ENCODE peak calls at places on chromosomes 16 and 17, in nine cellular contexts. Q is A549, T is brain microvascular endothelial cell, P is AG09309, F is body of pancreas, A is epithelial cell of esophagus, S is sigmoid colon, E is neural progenitor cell, Z is left ventricle myocardium inferior. G is an unnamed sample.

GRCh38 chr16:5633845-5634440 is 536.3 kb upstream of the EEF2KMT start:
- DNase-seq in E (peak), Q (peak), P (no peak), S (no peak), F (no peak), T (peak), Z (no peak), A (peak), G (peak)

GRCh38 chr16:87818533-87819161 is 50.7 kb downstream of the SLC7A5 start:
- DNase-seq in E (no peak), F (no peak), T (no peak), Q (no peak), P (no peak), Z (no peak), A (no peak), S (no peak), G (no peak)

GRCh38 chr16:58652741-58653140 is 23.1 kb upstream of the CNOT1 start:
- DNase-seq in Z (no peak), T (peak), Q (peak), S (no peak), P (no peak), E (peak), F (no peak), A (peak), G (no peak)

GRCh38 chr17:78127240-78127887 is 1.2 kb downstream of the TMC6 start:
- DNase-seq in Q (no peak), P (no peak), Z (peak), S (peak), E (peak), A (no peak), T (no peak), F (peak), G (no peak)

GRCh38 chr16:88906535-88907105 is 40.2 kb upstream of the PABPN1L start:
- DNase-seq in Q (no peak), Z (no peak), E (no peak), A (no peak), F (no peak), S (no peak), T (no peak), P (no peak), G (no peak)

GRCh38 chr16:20079106-20079505 is 5.4 kb upstream of the GPR139 start:
- DNase-seq in Q (no peak), A (no peak), T (no peak), S (no peak), Z (no peak), E (no peak), P (no peak), F (no peak), G (no peak)

GRCh38 chr16:17836868-17837602 is 366.3 kb upstream of the XYLT1 start:
- DNase-seq in T (peak), S (no peak), Q (peak), A (peak), E (peak), P (peak), Z (no peak), F (no peak), G (peak)

GRCh38 chr16:67860589-67861398 is 12.1 kb upstream of the EDC4 start:
- DNase-seq in E (no peak), Z (no peak), F (no peak), A (peak), S (no peak), P (no peak), T (peak), Q (peak), G (no peak)

GRCh38 chr16:842061-842476 is 41.5 kb upstream of the GNG13 start:
- DNase-seq in F (peak), T (peak), S (no peak), A (no peak), P (no peak), E (no peak), Q (no peak), Z (no peak), G (no peak)

GRCh38 chr16:88533945-88534641 is 36.1 kb upstream of the ZC3H18 start:
- DNase-seq in S (peak), A (peak), Q (peak), F (peak), Z (peak), T (peak), E (peak), P (no peak), G (peak)

GRCh38 chr17:30433514-30433913 is 43.7 kb upstream of the GOSR1 start:
- DNase-seq in Q (peak), A (peak), F (peak), E (no peak), S (no peak), T (peak), Z (no peak), P (peak), G (peak)

GRCh38 chr17:29565643-29566472 is 979 bp downstream of the ABHD15 start:
- DNase-seq in Z (no peak), P (no peak), F (peak), T (no peak), A (peak), Q (peak), E (peak), S (peak), G (no peak)

GRCh38 chr16:66402166-66402565 is 24.9 kb upstream of the BEAN1 start:
- DNase-seq in T (no peak), P (no peak), A (no peak), Q (no peak), E (no peak), S (no peak), Z (no peak), F (no peak), G (no peak)

GRCh38 chr17:40612510-40613244 is 34.9 kb downstream of the SMARCE1 start:
- DNase-seq in T (no peak), P (no peak), E (no peak), Z (no peak), F (no peak), Q (no peak), A (peak), S (no peak), G (no peak)

GRCh38 chr17:2435181-2435741 is 34.4 kb upstream of the MNT start:
- DNase-seq in Q (no peak), P (peak), Z (no peak), T (peak), E (peak), A (no peak), F (no peak), S (no peak), G (peak)

GRCh38 chr16:16021988-16022682 is 72.7 kb downstream of the ABCC1 start:
- DNase-seq in Z (peak), S (peak), Q (peak), E (peak), P (peak), A (peak), F (peak), T (peak), G (peak)

DNA sequence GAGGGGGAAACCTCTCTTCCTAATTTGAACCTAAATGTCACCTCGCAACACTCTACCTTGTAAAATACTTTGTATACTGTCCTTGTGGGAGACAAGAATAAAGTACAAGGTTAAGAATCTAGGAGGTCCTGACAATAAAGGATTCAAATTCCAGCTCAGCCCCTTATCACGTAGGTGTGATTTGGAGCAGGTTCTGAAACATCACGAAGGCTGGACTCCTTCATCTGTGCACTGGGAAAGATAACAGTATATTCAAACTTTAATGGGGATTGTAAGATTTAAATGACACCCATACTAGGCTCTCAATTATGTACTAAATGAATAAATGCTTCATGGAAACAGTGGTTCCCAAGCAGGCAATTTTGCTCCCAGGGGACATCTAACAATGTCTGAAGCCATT is 2.1 kb downstream of the TXNDC11 start:
- DNase-seq in A (no peak), F (no peak), Z (no peak), E (no peak), Q (no peak), S (no peak), T (no peak), P (no peak), G (no peak)
- H3K4me3 ChIP-seq in A (no peak), F (no peak), Z (peak), E (no peak), Q (peak), S (no peak), T (peak), P (no peak), G (peak)

GRCh38 chr16:4062212-4062802 is 53.9 kb downstream of the ADCY9 start:
- DNase-seq in T (no peak), Z (no peak), A (no peak), F (no peak), E (no peak), Q (no peak), S (no peak), P (no peak), G (no peak)

GRCh38 chr16:4060823-4061222 is 55.4 kb downstream of the ADCY9 start:
- DNase-seq in Q (no peak), F (no peak), T (no peak), Z (no peak), P (no peak), A (no peak), E (no peak), S (no peak), G (peak)

GRCh38 chr16:4059969-4060368 is 56.3 kb downstream of the ADCY9 start:
- DNase-seq in Q (no peak), F (no peak), S (peak), T (no peak), Z (no peak), A (no peak), E (no peak), P (no peak), G (no peak)

GRCh38 chr16:4067262-4068001 is 48.8 kb downstream of the ADCY9 start:
- DNase-seq in F (no peak), P (peak), A (no peak), T (no peak), E (no peak), Z (no peak), S (peak), Q (no peak), G (no peak)

GRCh38 chr16:4064950-4065352 is 51.3 kb downstream of the ADCY9 start:
- DNase-seq in T (no peak), Q (no peak), E (no peak), S (peak), Z (no peak), A (no peak), F (no peak), P (no peak), G (no peak)
- H3K4me3 ChIP-seq in T (no peak), Q (no peak), E (no peak), S (no peak), Z (peak), A (peak), F (no peak), P (no peak), G (no peak)

GRCh38 chr17:81901167-81902022 is 643 bp upstream of the NPB start:
- DNase-seq in Q (no peak), A (no peak), T (no peak), F (no peak), E (no peak), P (no peak), S (no peak), Z (no peak), G (no peak)
- H3K4me3 ChIP-seq in Q (no peak), A (no peak), T (no peak), F (no peak), E (peak), P (peak), S (peak), Z (peak), G (no peak)

DNA sequence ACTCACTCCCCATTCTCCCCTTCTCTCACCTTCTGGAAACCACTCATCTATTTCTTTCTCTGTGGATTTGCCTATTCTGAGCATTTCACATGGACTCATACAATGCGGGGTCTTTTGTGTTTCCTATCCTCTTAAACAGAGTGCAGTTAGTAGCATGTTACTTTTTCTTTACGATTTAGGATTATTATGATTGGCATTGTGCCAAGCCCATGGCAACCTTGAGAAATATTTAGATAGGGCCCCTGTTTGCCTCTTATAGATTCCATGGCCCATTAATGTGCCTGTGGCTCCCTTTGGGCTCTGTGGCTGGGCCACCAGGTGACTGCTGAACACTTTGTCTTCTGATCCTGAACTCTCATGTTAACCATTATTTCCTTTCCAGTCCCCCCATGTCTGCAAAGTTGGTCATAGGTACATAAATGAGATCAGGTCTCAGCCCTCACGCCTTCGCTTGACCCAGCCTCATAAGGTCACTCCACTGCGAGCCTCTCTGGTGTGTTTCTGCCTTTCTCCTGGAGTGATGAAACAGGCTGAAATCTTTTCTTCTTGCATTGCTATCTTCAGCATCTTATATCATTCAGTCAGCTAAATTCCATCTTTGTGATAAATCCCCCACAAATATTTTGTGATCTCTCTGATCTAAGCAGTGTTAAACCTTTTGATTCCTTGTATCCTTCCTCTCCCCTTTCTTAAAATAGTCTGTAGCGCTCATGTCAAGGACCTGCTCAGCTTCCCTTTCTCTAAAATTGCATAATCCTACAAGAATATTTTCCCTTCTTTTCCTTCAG is 44.0 kb downstream of the MYH3 start:
- DNase-seq in T (no peak), F (no peak), A (no peak), P (peak), E (no peak), Q (no peak), Z (no peak), S (no peak), G (peak)
- H3K4me3 ChIP-seq in T (no peak), F (no peak), A (no peak), P (no peak), E (no peak), Q (no peak), Z (no peak), S (no peak), G (no peak)

GRCh38 chr17:45394001-45394912 is 38.4 kb downstream of the ARHGAP27 start:
- DNase-seq in E (no peak), Q (no peak), Z (no peak), F (no peak), A (no peak), S (no peak), P (no peak), T (no peak), G (no peak)

GRCh38 chr17:45396496-45397205 is 36.0 kb downstream of the ARHGAP27 start:
- DNase-seq in Q (no peak), P (no peak), E (no peak), A (no peak), Z (no peak), F (no peak), S (no peak), T (no peak), G (no peak)

GRCh38 chr17:45394913-45395568 is 37.6 kb downstream of the ARHGAP27 start:
- DNase-seq in T (peak), A (peak), Q (peak), S (peak), F (peak), P (peak), Z (peak), E (peak), G (peak)

GRCh38 chr17:45397796-45398195 is 34.9 kb downstream of the ARHGAP27 start:
- DNase-seq in P (no peak), E (no peak), T (no peak), Z (no peak), Q (no peak), S (no peak), F (no peak), A (no peak), G (no peak)

GRCh38 chr17:45395569-45396415 is 36.9 kb downstream of the ARHGAP27 start:
- DNase-seq in Q (no peak), T (no peak), F (no peak), A (no peak), Z (no peak), P (no peak), S (no peak), E (no peak), G (no peak)
- H3K4me3 ChIP-seq in Q (no peak), T (peak), F (no peak), A (no peak), Z (peak), P (no peak), S (peak), E (no peak), G (peak)

DNA sequence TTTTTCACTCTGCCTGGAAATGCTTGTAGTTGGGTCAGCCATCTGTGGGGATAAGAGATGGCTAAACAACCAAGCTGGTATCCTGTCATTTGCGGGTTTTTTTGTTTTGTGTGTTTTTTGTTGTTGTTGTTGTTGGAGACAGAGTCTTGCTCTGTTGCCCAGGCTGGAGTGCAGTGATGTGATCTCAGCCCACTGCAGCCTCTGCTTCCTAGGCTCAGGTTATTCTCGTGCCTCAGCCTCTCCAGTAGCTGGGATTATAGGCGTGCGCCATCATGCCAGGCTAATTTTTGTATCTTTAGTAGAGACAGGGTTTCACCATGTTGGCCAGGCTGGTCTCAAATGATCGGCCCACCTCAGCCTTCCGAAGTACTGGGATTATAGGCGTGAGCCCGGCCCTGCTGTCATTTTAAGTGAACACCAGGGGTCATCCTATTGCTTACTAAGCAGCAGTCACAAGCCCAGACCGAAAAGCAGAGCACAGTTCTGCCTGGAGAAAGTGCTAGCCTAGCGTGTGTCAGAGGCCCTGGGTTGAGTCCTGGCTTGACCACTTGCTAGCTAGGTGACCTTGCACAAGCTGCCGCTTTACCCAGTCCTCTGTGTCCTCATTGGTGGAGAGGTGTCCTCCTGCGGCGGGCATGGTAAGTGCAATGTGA is 4.6 kb downstream of the SMCR8 start:
- DNase-seq in T (peak), A (peak), F (peak), P (peak), S (peak), Q (peak), E (peak), Z (no peak), G (peak)
- H3K4me3 ChIP-seq in T (no peak), A (no peak), F (no peak), P (no peak), S (peak), Q (no peak), E (no peak), Z (peak), G (no peak)

DNA sequence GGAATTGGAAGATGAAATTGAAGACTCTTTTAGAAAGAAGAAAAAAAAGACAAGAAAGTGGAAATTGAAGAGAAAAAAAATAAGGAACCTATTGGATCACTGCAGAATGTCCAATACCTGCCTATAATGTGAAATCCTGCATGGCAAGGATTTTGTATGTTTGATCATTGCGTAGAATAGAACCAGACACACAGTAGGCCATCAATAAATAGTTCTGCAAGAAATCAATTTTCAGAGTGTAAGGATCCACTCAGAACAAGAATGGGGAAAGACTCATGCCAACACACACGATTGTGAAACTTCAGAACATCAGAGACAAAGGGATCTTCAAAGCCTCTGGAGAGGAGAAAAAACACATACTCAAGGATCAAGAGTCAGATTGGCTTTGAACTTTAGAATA is 39.7 kb upstream of the DHX40 start:
- DNase-seq in T (no peak), A (no peak), P (no peak), Q (no peak), E (no peak), S (no peak), Z (no peak), F (no peak), G (no peak)
- H3K4me3 ChIP-seq in T (no peak), A (no peak), P (no peak), Q (no peak), E (no peak), S (no peak), Z (no peak), F (no peak), G (no peak)

DNA sequence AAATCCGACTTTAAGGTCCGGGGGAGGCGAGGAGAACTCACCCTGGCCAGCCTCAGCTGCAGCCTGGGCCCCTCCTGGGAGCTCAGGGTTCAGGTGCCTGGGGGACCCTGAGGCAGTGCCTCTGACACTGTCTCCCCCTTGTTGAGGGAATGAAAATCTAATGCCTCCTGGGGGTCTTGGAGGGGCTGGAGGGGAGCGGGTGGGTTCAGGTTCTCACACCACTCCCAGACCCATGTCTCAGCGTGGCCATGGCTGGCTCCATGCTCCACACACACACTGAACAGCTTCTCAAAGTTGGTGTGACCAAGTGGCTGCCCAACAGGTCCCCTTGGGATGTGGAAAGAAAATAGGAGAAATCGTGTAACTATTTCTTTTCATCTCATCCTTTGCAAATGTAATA is 903 bp upstream of the PRCD start:
- DNase-seq in A (no peak), E (no peak), Q (no peak), F (no peak), P (no peak), T (no peak), Z (peak), S (no peak), G (no peak)
- H3K4me3 ChIP-seq in A (no peak), E (no peak), Q (no peak), F (no peak), P (no peak), T (no peak), Z (peak), S (peak), G (no peak)